ENCODE peak calls at places on chromosomes 11 and 22, in four cellular contexts. Z, P, E and N are unnamed samples.

GRCh38 chr22:20553947-20554741 is 46.7 kb downstream of the MED15 start:
- DNase-seq in Z (no peak), P (peak), E (no peak), N (no peak)

GRCh38 chr11:9858218-9858617 is 194.3 kb downstream of the SWAP70 start:
- DNase-seq in Z (no peak), P (no peak), E (no peak), N (no peak)

GRCh38 chr11:35087648-35088047 is 51.3 kb upstream of the CD44 start:
- DNase-seq in Z (no peak), P (no peak), E (no peak), N (no peak)

GRCh38 chr11:6646631-6647281 is 8.9 kb downstream of the DCHS1 start:
- DNase-seq in Z (no peak), P (no peak), E (no peak), N (no peak)

GRCh38 chr11:104522650-104523049 is 358.7 kb upstream of the PDGFD start:
- DNase-seq in Z (no peak), P (no peak), E (no peak), N (no peak)

GRCh38 chr22:43901976-43902643 is 10.3 kb upstream of the PNPLA5 start:
- DNase-seq in Z (no peak), P (no peak), E (no peak), N (no peak)

GRCh38 chr11:92510591-92510990 is 286.0 kb downstream of the FAT3 start:
- DNase-seq in Z (no peak), P (no peak), E (no peak), N (no peak)

GRCh38 chr11:61293869-61294716 is 1.0 kb downstream of the VWCE start:
- DNase-seq in Z (peak), P (peak), E (peak), N (no peak)

GRCh38 chr11:95888852-95889251 is 35.1 kb downstream of the MTMR2 start:
- DNase-seq in Z (no peak), P (no peak), E (no peak), N (no peak)

GRCh38 chr11:21634491-21634890 is 558.4 kb upstream of the ANO5 start:
- DNase-seq in Z (no peak), P (no peak), E (no peak), N (no peak)

GRCh38 chr11:113664069-113664980 is 41.8 kb downstream of the TMPRSS5 start:
- DNase-seq in Z (peak), P (no peak), E (no peak), N (peak)

GRCh38 chr11:130513132-130513531 is 64.7 kb downstream of the ADAMTS15 start:
- DNase-seq in Z (no peak), P (peak), E (no peak), N (no peak)

GRCh38 chr22:28674121-28674563 is 5.5 kb downstream of the TTC28 start:
- DNase-seq in Z (peak), P (no peak), E (no peak), N (no peak)

GRCh38 chr11:65897020-65897471 is 3.1 kb downstream of the FOSL1 start:
- DNase-seq in Z (no peak), P (no peak), E (no peak), N (no peak)

GRCh38 chr11:24738972-24739371 is 242.1 kb downstream of the LUZP2 start:
- DNase-seq in Z (no peak), P (no peak), E (no peak), N (no peak)

GRCh38 chr11:132604446-132604845 is 927.9 kb downstream of the OPCML start:
- DNase-seq in Z (no peak), P (no peak), E (no peak), N (no peak)

GRCh38 chr22:24599514-24599913 is 3.5 kb upstream of the GGT1 start:
- DNase-seq in Z (no peak), P (peak), E (no peak), N (no peak)

GRCh38 chr22:28047740-28048139 is 128.7 kb upstream of the PITPNB start:
- DNase-seq in Z (no peak), P (no peak), E (no peak), N (no peak)

GRCh38 chr11:59918987-59919589 is 19.1 kb upstream of the OOSP1 start:
- DNase-seq in Z (peak), P (no peak), E (no peak), N (peak)

GRCh38 chr22:39297490-39298193 is 21.8 kb downstream of the RPL3 start:
- DNase-seq in Z (no peak), P (no peak), E (no peak), N (no peak)

GRCh38 chr22:50027639-50028537 is 15.3 kb upstream of the IL17REL start:
- DNase-seq in Z (no peak), P (no peak), E (no peak), N (no peak)

GRCh38 chr11:44112083-44112865 is 16.8 kb downstream of the EXT2 start:
- DNase-seq in Z (no peak), P (peak), E (no peak), N (no peak)

GRCh38 chr11:8056810-8057463 is 24.1 kb upstream of the TUB start:
- DNase-seq in Z (no peak), P (peak), E (no peak), N (no peak)

GRCh38 chr11:66330931-66331330 is 5.3 kb downstream of the RIN1 start:
- DNase-seq in Z (no peak), P (peak), E (no peak), N (no peak)

GRCh38 chr11:13343067-13343466 is 65.5 kb downstream of the BMAL1 start:
- DNase-seq in Z (no peak), P (no peak), E (no peak), N (no peak)

GRCh38 chr11:44057340-44057739 is 8.7 kb upstream of the ACCS start:
- DNase-seq in Z (no peak), P (no peak), E (no peak), N (no peak)

GRCh38 chr11:75562048-75562835 is at the start of gene SERPINH1:
- DNase-seq in Z (peak), P (peak), E (peak), N (peak)

GRCh38 chr11:1484716-1485503 is 1.7 kb downstream of the MOB2 start:
- DNase-seq in Z (no peak), P (peak), E (no peak), N (no peak)

GRCh38 chr22:46763051-46763705 is 728 bp downstream of the TBC1D22A start:
- DNase-seq in Z (no peak), P (peak), E (no peak), N (no peak)

GRCh38 chr11:132318421-132319157 is 948.2 kb downstream of the NTM start:
- DNase-seq in Z (no peak), P (no peak), E (no peak), N (no peak)

GRCh38 chr11:27468209-27468608 is 4.4 kb downstream of the LGR4 start:
- DNase-seq in Z (no peak), P (no peak), E (no peak), N (no peak)

GRCh38 chr11:12470236-12470635 is 92.9 kb downstream of the PARVA start:
- DNase-seq in Z (no peak), P (no peak), E (no peak), N (no peak)

GRCh38 chr11:117833401-117833891 is 8.9 kb upstream of the FXYD2 start:
- DNase-seq in Z (no peak), P (peak), E (no peak), N (no peak)

GRCh38 chr11:110984147-110984546 is 261.4 kb upstream of the POU2AF2 start:
- DNase-seq in Z (no peak), P (no peak), E (no peak), N (no peak)

GRCh38 chr11:76193219-76193618 is 13.1 kb downstream of the WNT11 start:
- DNase-seq in Z (no peak), P (no peak), E (no peak), N (no peak)

GRCh38 chr11:29119691-29120328 is 897.0 kb downstream of the KCNA4 start:
- DNase-seq in Z (peak), P (no peak), E (no peak), N (no peak)